ENCODE peak calls at places on chromosomes 2 and 18, in four cellular contexts. S is neural progenitor cell, T is left lung, I is body of pancreas. E is an unnamed sample.

GRCh38 chr2:222813177-222813843 is 47.5 kb upstream of the ACSL3 start:
- DNase-seq in S (no peak), T (no peak), I (no peak), E (no peak)

GRCh38 chr2:111952871-111953497 is 54.6 kb downstream of the MERTK start:
- DNase-seq in S (no peak), T (no peak), I (no peak), E (no peak)

GRCh38 chr18:77209587-77209986 is 40.1 kb upstream of the GALR1 start:
- DNase-seq in S (no peak), T (no peak), I (no peak), E (no peak)

GRCh38 chr2:170446078-170446477 is 268.1 kb downstream of the MYO3B start:
- DNase-seq in S (no peak), T (no peak), I (no peak), E (no peak)

GRCh38 chr2:215430528-215431187 is 5.2 kb downstream of the FN1 start:
- DNase-seq in S (no peak), T (no peak), I (no peak), E (no peak)

GRCh38 chr2:67322361-67323001 is 74.7 kb upstream of the ETAA1 start:
- DNase-seq in S (peak), T (peak), I (peak), E (peak)

GRCh38 chr2:127197475-127198385 is 22.4 kb downstream of the CYP27C1 start:
- DNase-seq in S (peak), T (no peak), I (peak), E (no peak)

GRCh38 chr2:56104951-56105350 is 78.8 kb upstream of the CCDC85A start:
- DNase-seq in S (no peak), T (no peak), I (no peak), E (no peak)

GRCh38 chr2:228600265-228600664 is 418.8 kb upstream of the SPHKAP start:
- DNase-seq in S (no peak), T (no peak), I (no peak), E (no peak)

GRCh38 chr2:155320236-155320635 is 621.7 kb downstream of the KCNJ3 start:
- DNase-seq in S (no peak), T (no peak), I (no peak), E (no peak)

GRCh38 chr2:10883066-10883465 is 28.7 kb upstream of the KCNF1 start:
- DNase-seq in S (no peak), T (no peak), I (no peak), E (no peak)

GRCh38 chr2:54074636-54075341 is 40.6 kb upstream of the ACYP2 start:
- DNase-seq in S (no peak), T (no peak), I (no peak), E (no peak)

GRCh38 chr2:100535850-100536249 is 26.9 kb upstream of the PDCL3 start:
- DNase-seq in S (no peak), T (no peak), I (no peak), E (no peak)

GRCh38 chr2:37317746-37318145 is 6.9 kb downstream of the PRKD3 start:
- DNase-seq in S (no peak), T (no peak), I (no peak), E (no peak)

GRCh38 chr2:182666674-182667320 is 49.3 kb upstream of the DNAJC10 start:
- DNase-seq in S (peak), T (no peak), I (no peak), E (no peak)

GRCh38 chr2:2142350-2142749 is 188.7 kb downstream of the MYT1L start:
- DNase-seq in S (no peak), T (no peak), I (no peak), E (no peak)

GRCh38 chr18:11741505-11742145 is 52.6 kb downstream of the GNAL start:
- DNase-seq in S (peak), T (no peak), I (no peak), E (no peak)

GRCh38 chr2:28659127-28659526 is 92.5 kb upstream of the PPP1CB start:
- DNase-seq in S (no peak), T (no peak), I (no peak), E (no peak)

GRCh38 chr2:128310094-128310716 is 8.5 kb downstream of the HS6ST1 start:
- DNase-seq in S (no peak), T (peak), I (peak), E (peak)

GRCh38 chr2:238633426-238634328 is 206.9 kb downstream of the ASB1 start:
- DNase-seq in S (no peak), T (no peak), I (no peak), E (peak)

GRCh38 chr2:238634701-238635402 is 208.1 kb downstream of the ASB1 start:
- DNase-seq in S (no peak), T (no peak), I (no peak), E (no peak)

GRCh38 chr2:238638100-238638981 is 209.5 kb upstream of the TWIST2 start:
- DNase-seq in S (no peak), T (no peak), I (no peak), E (peak)

GRCh38 chr2:238636269-238637073 is 209.7 kb downstream of the ASB1 start:
- DNase-seq in S (no peak), T (no peak), I (no peak), E (no peak)

GRCh38 chr2:238635637-238636036 is 208.9 kb downstream of the ASB1 start:
- DNase-seq in S (no peak), T (no peak), I (no peak), E (no peak)
- H3K27ac ChIP-seq in S (no peak), T (no peak), I (no peak), E (no peak)

GRCh38 chr2:150478206-150478974 is 9.1 kb downstream of the RND3 start:
- DNase-seq in S (peak), T (no peak), I (no peak), E (no peak)
- H3K4me3 ChIP-seq in S (no peak), T (no peak), I (no peak), E (no peak)

DNA sequence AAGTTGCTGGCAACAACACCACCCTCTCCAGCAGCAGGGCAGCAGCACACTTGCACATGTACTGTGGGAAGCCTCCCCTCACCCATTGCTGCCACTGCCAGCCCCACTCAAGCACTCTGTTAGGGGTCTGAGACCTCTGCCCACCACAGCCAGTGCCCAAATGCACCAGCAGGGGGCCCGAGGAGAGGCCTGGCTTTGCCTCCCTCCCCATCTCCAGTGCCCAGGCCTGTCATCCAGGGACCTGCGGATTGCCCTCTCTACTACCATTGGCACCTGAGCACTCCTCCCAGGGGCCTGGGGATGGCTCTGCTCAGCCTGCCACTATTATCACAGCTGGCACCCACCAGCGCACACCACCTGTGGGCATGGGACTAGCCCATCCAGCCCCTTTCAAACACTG is 175.7 kb downstream of the PMAIP1 start:
- DNase-seq in S (no peak), T (no peak), I (no peak), E (peak)
- TF ChIP-seq CTCF in S (no peak), T (no peak), I (no peak), E (no peak)

GRCh38 chr2:219290381-219291171 is 11.4 kb downstream of the DNAJB2 start:
- DNase-seq in S (no peak), T (no peak), I (no peak), E (no peak)
- H3K27ac ChIP-seq in S (no peak), T (no peak), I (no peak), E (peak)

GRCh38 chr2:200362202-200362917 is 55.9 kb downstream of the SPATS2L start:
- DNase-seq in S (no peak), T (no peak), I (no peak), E (no peak)

GRCh38 chr2:200359552-200359951 is 53.1 kb downstream of the SPATS2L start:
- DNase-seq in S (no peak), T (no peak), I (no peak), E (no peak)

GRCh38 chr2:200357845-200358244 is 51.4 kb downstream of the SPATS2L start:
- DNase-seq in S (no peak), T (no peak), I (no peak), E (no peak)

GRCh38 chr2:200363279-200363678 is 56.8 kb downstream of the SPATS2L start:
- DNase-seq in S (no peak), T (no peak), I (no peak), E (no peak)

GRCh38 chr2:200360364-200360763 is 53.9 kb downstream of the SPATS2L start:
- DNase-seq in S (peak), T (no peak), I (no peak), E (no peak)
- H3K4me3 ChIP-seq in S (no peak), T (no peak), I (no peak), E (no peak)

GRCh38 chr2:113272463-113272862 is 6.3 kb downstream of the PAX8 start:
- DNase-seq in S (no peak), T (no peak), I (no peak), E (no peak)

GRCh38 chr2:113275556-113276215 is 3.0 kb downstream of the PAX8 start:
- DNase-seq in S (peak), T (no peak), I (no peak), E (no peak)

GRCh38 chr2:113274427-113274826 is 4.3 kb downstream of the PAX8 start:
- DNase-seq in S (no peak), T (no peak), I (no peak), E (no peak)

GRCh38 chr2:113276216-113276905 is 2.4 kb downstream of the PAX8 start:
- DNase-seq in S (peak), T (no peak), I (no peak), E (no peak)

GRCh38 chr2:113273031-113273551 is 5.6 kb downstream of the PAX8 start:
- DNase-seq in S (peak), T (no peak), I (no peak), E (no peak)
- TF ChIP-seq CTCF in S (peak), T (no peak), I (no peak), E (no peak)

GRCh38 chr2:205765147-205765546 is 82.8 kb downstream of the NRP2 start:
- DNase-seq in S (no peak), T (no peak), I (no peak), E (no peak)

GRCh38 chr2:205763708-205764501 is 81.6 kb downstream of the NRP2 start:
- DNase-seq in S (peak), T (peak), I (peak), E (peak)

GRCh38 chr2:205759732-205760516 is 77.6 kb downstream of the NRP2 start:
- DNase-seq in S (no peak), T (no peak), I (no peak), E (no peak)

GRCh38 chr2:205764502-205764815 is 82.2 kb downstream of the NRP2 start:
- DNase-seq in S (no peak), T (no peak), I (no peak), E (no peak)

GRCh38 chr2:205762883-205763282 is 80.6 kb downstream of the NRP2 start:
- DNase-seq in S (no peak), T (no peak), I (no peak), E (no peak)
- H3K27ac ChIP-seq in S (no peak), T (no peak), I (no peak), E (no peak)

GRCh38 chr2:65678779-65679394 is 246.5 kb upstream of the SPRED2 start:
- DNase-seq in S (no peak), T (no peak), I (no peak), E (no peak)
- H3K4me3 ChIP-seq in S (no peak), T (no peak), I (no peak), E (no peak)

GRCh38 chr2:50344509-50345106 is 687.3 kb downstream of the NRXN1 start:
- DNase-seq in S (peak), T (no peak), I (no peak), E (no peak)
- TF ChIP-seq CTCF in S (peak), T (no peak), I (no peak), E (no peak)

DNA sequence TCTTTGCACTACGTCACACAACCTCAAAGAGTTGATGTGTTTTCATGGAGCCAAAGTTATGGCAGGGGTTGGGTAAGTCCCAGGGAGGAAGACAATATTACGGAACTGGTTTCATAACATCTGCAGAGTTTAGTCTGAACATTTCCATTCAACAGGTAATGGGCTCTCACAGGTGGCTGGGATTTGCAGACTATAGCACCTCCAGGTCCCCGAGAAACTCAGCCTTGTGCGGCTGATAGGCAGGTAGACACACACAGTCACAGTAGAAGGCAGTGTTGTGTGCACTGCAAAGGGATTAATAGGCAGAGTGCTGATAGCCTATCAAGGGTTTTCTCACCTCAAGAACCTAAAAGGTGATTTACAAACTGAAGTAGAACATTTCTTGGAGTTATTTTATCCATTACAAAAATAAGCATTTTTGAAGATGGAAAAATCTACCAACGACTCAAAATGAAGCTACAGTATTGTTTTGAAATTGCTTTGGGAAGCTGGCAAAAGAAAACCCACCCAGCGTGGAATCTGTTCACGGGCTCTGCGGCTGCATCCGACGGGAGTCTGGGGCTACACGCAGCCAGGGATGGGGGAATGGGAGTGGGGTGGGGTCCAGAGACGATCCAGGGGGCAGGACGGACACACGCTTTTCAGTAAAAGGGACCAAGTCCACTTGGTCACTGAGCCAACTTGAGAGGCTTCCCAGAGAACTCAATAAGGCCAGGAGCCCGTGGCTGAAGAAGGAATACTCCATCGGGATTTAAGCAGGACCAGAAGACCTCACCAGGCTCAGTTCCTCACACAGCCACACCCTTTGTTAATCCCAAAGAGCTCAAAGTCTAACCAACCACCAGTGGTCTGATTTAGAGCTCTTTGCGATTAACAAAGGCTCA is 82.9 kb downstream of the CHRNA1 start:
- DNase-seq in S (peak), T (no peak), I (no peak), E (peak)
- H3K27ac ChIP-seq in S (no peak), T (peak), I (no peak), E (peak)